ENCODE peak calls at places on chromosomes 6 and 20, in five cellular contexts. One of them, this sample, is unnamed.

GRCh38 chr6:26028212-26028752 is 58.9 kb upstream of the HFE start:
- DNase-seq in NT2/D1: no peak
- DNase-seq in heart right ventricle: no peak
- DNase-seq in HCT116: no peak
- DNase-seq in heart left ventricle: no peak
- DNase-seq in this sample: no peak

GRCh38 chr6:155026366-155027045 is 31.4 kb downstream of the TIAM2 start:
- DNase-seq in NT2/D1: no peak
- DNase-seq in heart right ventricle: no peak
- DNase-seq in HCT116: peak; percentile 82
- DNase-seq in heart left ventricle: peak; percentile 70
- DNase-seq in this sample: no peak

GRCh38 chr6:131015630-131016263 is 47.3 kb downstream of the EPB41L2 start:
- DNase-seq in NT2/D1: no peak
- DNase-seq in heart right ventricle: peak; percentile 33
- DNase-seq in HCT116: no peak
- DNase-seq in heart left ventricle: peak; percentile 24
- DNase-seq in this sample: no peak

GRCh38 chr20:46731770-46732169 is 22.3 kb downstream of the SLC2A10 start:
- DNase-seq in NT2/D1: no peak
- DNase-seq in heart right ventricle: no peak
- DNase-seq in HCT116: no peak
- DNase-seq in heart left ventricle: no peak
- DNase-seq in this sample: no peak

GRCh38 chr20:62590301-62591121 is 51.8 kb upstream of the SLCO4A1 start:
- DNase-seq in NT2/D1: no peak
- DNase-seq in heart right ventricle: no peak
- DNase-seq in HCT116: no peak
- DNase-seq in heart left ventricle: peak; percentile 61
- DNase-seq in this sample: no peak

GRCh38 chr20:8005033-8005432 is 14.5 kb downstream of the TMX4 start:
- DNase-seq in NT2/D1: no peak
- DNase-seq in heart right ventricle: no peak
- DNase-seq in HCT116: no peak
- DNase-seq in heart left ventricle: no peak
- DNase-seq in this sample: no peak

GRCh38 chr6:53065266-53066058 is at the start of gene FBXO9:
- DNase-seq in NT2/D1: no peak
- DNase-seq in heart right ventricle: peak; percentile 51
- DNase-seq in HCT116: no peak
- DNase-seq in heart left ventricle: peak; percentile 74
- DNase-seq in this sample: peak; percentile 31

GRCh38 chr6:121694389-121695185 is 259.1 kb downstream of the GJA1 start:
- DNase-seq in NT2/D1: no peak
- DNase-seq in heart right ventricle: no peak
- DNase-seq in HCT116: no peak
- DNase-seq in heart left ventricle: no peak
- DNase-seq in this sample: no peak

GRCh38 chr6:69835414-69836179 is 30.8 kb upstream of the COL19A1 start:
- DNase-seq in NT2/D1: no peak
- DNase-seq in heart right ventricle: peak; percentile 20
- DNase-seq in HCT116: peak; percentile 56
- DNase-seq in heart left ventricle: no peak
- DNase-seq in this sample: peak; percentile 31

GRCh38 chr6:139017227-139017626 is 11.3 kb upstream of the ABRACL start:
- DNase-seq in NT2/D1: no peak
- DNase-seq in heart right ventricle: no peak
- DNase-seq in HCT116: no peak
- DNase-seq in heart left ventricle: no peak
- DNase-seq in this sample: no peak

GRCh38 chr6:87574237-87574636 is 15.6 kb downstream of the RARS2 start:
- DNase-seq in NT2/D1: no peak
- DNase-seq in heart right ventricle: no peak
- DNase-seq in HCT116: no peak
- DNase-seq in heart left ventricle: no peak
- DNase-seq in this sample: no peak

GRCh38 chr6:75855047-75855446 is 106.0 kb downstream of the MYO6 start:
- DNase-seq in NT2/D1: peak; percentile 33
- DNase-seq in heart right ventricle: peak; percentile 19
- DNase-seq in HCT116: peak; percentile 48
- DNase-seq in heart left ventricle: no peak
- DNase-seq in this sample: peak; percentile 5

GRCh38 chr6:107713214-107713962 is 110.7 kb downstream of the SCML4 start:
- DNase-seq in NT2/D1: no peak
- DNase-seq in heart right ventricle: no peak
- DNase-seq in HCT116: no peak
- DNase-seq in heart left ventricle: no peak
- DNase-seq in this sample: no peak

GRCh38 chr6:19668710-19669109 is 168.5 kb upstream of the ID4 start:
- DNase-seq in NT2/D1: no peak
- DNase-seq in heart right ventricle: no peak
- DNase-seq in HCT116: no peak
- DNase-seq in heart left ventricle: no peak
- DNase-seq in this sample: no peak

GRCh38 chr6:19663479-19663878 is 173.7 kb upstream of the ID4 start:
- DNase-seq in NT2/D1: no peak
- DNase-seq in heart right ventricle: no peak
- DNase-seq in HCT116: no peak
- DNase-seq in heart left ventricle: no peak
- DNase-seq in this sample: no peak

GRCh38 chr6:19664878-19665715 is 172.1 kb upstream of the ID4 start:
- DNase-seq in NT2/D1: no peak
- DNase-seq in heart right ventricle: no peak
- DNase-seq in HCT116: no peak
- DNase-seq in heart left ventricle: no peak
- DNase-seq in this sample: no peak

GRCh38 chr6:19662911-19663310 is 174.3 kb upstream of the ID4 start:
- DNase-seq in NT2/D1: no peak
- DNase-seq in heart right ventricle: no peak
- DNase-seq in HCT116: no peak
- DNase-seq in heart left ventricle: no peak
- DNase-seq in this sample: no peak

GRCh38 chr6:19664050-19664449 is 173.1 kb upstream of the ID4 start:
- DNase-seq in NT2/D1: no peak
- DNase-seq in heart right ventricle: no peak
- DNase-seq in HCT116: no peak
- DNase-seq in heart left ventricle: no peak
- DNase-seq in this sample: no peak
- H3K4me1 ChIP-seq in NT2/D1: no peaks in the 10 kb centered on the region
- H3K4me1 ChIP-seq in heart right ventricle: no peaks in the 10 kb centered on the region
- H3K4me1 ChIP-seq in HCT116: no peaks in the 10 kb centered on the region
- H3K4me1 ChIP-seq in heart left ventricle: no peaks in the 10 kb centered on the region
- H3K4me1 ChIP-seq in this sample: peaks cover 8% of the 10 kb centered on the region

DNA sequence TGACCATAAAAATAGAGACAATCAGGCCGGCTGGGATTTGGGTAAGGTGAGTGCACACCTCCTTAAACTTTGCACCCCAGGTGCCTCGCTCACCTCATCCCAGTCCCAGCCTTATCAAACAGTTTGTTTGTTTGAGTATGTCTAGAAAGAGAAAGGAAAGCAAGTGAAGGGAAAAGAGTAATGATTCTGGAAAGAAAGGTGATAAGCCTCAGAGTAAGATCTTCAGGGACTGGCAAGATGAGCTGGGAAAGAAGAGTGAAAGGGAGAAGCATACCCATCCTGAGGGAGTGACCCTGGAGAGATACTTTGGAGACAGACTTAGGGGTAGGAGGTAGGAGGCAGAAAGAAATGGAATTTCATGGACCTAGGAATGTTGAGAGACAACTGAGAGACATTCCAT is 1.7 kb downstream of the TAP2 start:
- DNase-seq in NT2/D1: no peak
- DNase-seq in heart right ventricle: no peak
- DNase-seq in HCT116: no peak
- DNase-seq in heart left ventricle: no peak
- DNase-seq in this sample: no peak
- H3K4me1 ChIP-seq in NT2/D1: peaks cover 3% of the 10 kb centered on the region
- H3K4me1 ChIP-seq in heart right ventricle: peaks cover 53% of the 10 kb centered on the region
- H3K4me1 ChIP-seq in HCT116: peaks cover 6% of the 10 kb centered on the region
- H3K4me1 ChIP-seq in heart left ventricle: no peaks in the 10 kb centered on the region
- H3K4me1 ChIP-seq in this sample: no peaks in the 10 kb centered on the region

DNA sequence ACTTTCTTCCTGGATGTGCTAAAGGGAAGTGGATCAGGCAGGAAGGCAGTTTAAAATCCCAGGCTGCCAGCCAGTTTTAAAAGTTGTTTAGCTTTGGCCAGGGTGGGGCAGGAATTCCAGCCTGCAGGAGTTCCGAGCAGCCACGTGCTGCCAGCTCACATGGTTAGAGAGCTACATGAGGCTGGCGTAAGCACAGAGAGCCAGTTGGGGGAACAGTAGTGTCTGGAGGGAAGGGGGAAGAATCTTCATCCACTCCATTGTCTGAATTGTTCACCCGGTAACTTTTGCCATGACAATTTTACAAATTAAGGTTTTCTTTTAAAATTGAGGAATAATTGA is 12.0 kb downstream of the CDC25B start:
- DNase-seq in NT2/D1: no peak
- DNase-seq in heart right ventricle: peak; percentile 81
- DNase-seq in HCT116: peak; percentile 80
- DNase-seq in heart left ventricle: peak; percentile 87
- DNase-seq in this sample: no peak
- H3K4me1 ChIP-seq in NT2/D1: peaks cover 17% of the 10 kb centered on the region
- H3K4me1 ChIP-seq in heart right ventricle: peaks cover 79% of the 10 kb centered on the region
- H3K4me1 ChIP-seq in HCT116: peaks cover 66% of the 10 kb centered on the region
- H3K4me1 ChIP-seq in heart left ventricle: peaks cover 14% of the 10 kb centered on the region
- H3K4me1 ChIP-seq in this sample: no peaks in the 10 kb centered on the region

GRCh38 chr6:159100789-159101182 is 56.0 kb upstream of the TAGAP start:
- DNase-seq in NT2/D1: no peak
- DNase-seq in heart right ventricle: no peak
- DNase-seq in HCT116: no peak
- DNase-seq in heart left ventricle: no peak
- DNase-seq in this sample: no peak
- H3K4me1 ChIP-seq in NT2/D1: no peaks in the 10 kb centered on the region
- H3K4me1 ChIP-seq in heart right ventricle: peaks cover 28% of the 10 kb centered on the region
- H3K4me1 ChIP-seq in HCT116: no peaks in the 10 kb centered on the region
- H3K4me1 ChIP-seq in heart left ventricle: no peaks in the 10 kb centered on the region
- H3K4me1 ChIP-seq in this sample: peaks cover 1% of the 10 kb centered on the region

DNA sequence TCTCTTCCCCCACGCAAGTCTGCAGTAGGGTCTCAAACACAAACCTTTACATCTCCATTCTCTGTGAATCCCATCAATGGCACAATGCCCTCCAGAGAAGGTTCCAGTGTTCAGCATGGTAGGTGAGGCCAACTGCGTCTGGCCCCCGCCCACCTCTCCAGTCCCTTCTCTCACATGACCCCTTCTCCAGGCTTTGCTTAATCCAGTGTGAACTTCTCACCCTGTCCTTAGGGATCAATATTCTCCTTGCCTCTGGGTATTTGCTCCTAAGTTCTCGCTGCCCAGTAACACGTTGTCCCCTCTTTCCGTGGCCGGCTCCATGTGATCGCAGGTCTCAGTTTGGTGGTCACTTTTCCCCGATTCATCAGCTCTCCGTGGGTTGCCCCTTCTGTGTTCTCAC is 225.1 kb upstream of the PMEPA1 start:
- DNase-seq in NT2/D1: no peak
- DNase-seq in heart right ventricle: no peak
- DNase-seq in HCT116: no peak
- DNase-seq in heart left ventricle: no peak
- DNase-seq in this sample: no peak
- H3K4me1 ChIP-seq in NT2/D1: peaks cover 10% of the 10 kb centered on the region
- H3K4me1 ChIP-seq in heart right ventricle: peaks cover 7% of the 10 kb centered on the region
- H3K4me1 ChIP-seq in HCT116: no peaks in the 10 kb centered on the region
- H3K4me1 ChIP-seq in heart left ventricle: no peaks in the 10 kb centered on the region
- H3K4me1 ChIP-seq in this sample: no peaks in the 10 kb centered on the region

GRCh38 chr20:45363611-45364492 is 896 bp downstream of the SYS1 start:
- DNase-seq in NT2/D1: no peak
- DNase-seq in heart right ventricle: no peak
- DNase-seq in HCT116: no peak
- DNase-seq in heart left ventricle: no peak
- DNase-seq in this sample: no peak
- H3K4me1 ChIP-seq in NT2/D1: peaks cover 7% of the 10 kb centered on the region
- H3K4me1 ChIP-seq in heart right ventricle: peaks cover 79% of the 10 kb centered on the region
- H3K4me1 ChIP-seq in HCT116: peaks cover 32% of the 10 kb centered on the region
- H3K4me1 ChIP-seq in heart left ventricle: peaks cover 4% of the 10 kb centered on the region
- H3K4me1 ChIP-seq in this sample: no peaks in the 10 kb centered on the region

GRCh38 chr6:116579143-116579542 is 7.8 kb downstream of the RWDD1 start:
- DNase-seq in NT2/D1: no peak
- DNase-seq in heart right ventricle: no peak
- DNase-seq in HCT116: no peak
- DNase-seq in heart left ventricle: no peak
- DNase-seq in this sample: no peak

GRCh38 chr6:116575227-116575626 is 3.9 kb downstream of the RWDD1 start:
- DNase-seq in NT2/D1: no peak
- DNase-seq in heart right ventricle: no peak
- DNase-seq in HCT116: no peak
- DNase-seq in heart left ventricle: no peak
- DNase-seq in this sample: no peak

GRCh38 chr6:116577486-116577885 is 6.2 kb downstream of the RWDD1 start:
- DNase-seq in NT2/D1: no peak
- DNase-seq in heart right ventricle: no peak
- DNase-seq in HCT116: no peak
- DNase-seq in heart left ventricle: no peak
- DNase-seq in this sample: no peak

DNA sequence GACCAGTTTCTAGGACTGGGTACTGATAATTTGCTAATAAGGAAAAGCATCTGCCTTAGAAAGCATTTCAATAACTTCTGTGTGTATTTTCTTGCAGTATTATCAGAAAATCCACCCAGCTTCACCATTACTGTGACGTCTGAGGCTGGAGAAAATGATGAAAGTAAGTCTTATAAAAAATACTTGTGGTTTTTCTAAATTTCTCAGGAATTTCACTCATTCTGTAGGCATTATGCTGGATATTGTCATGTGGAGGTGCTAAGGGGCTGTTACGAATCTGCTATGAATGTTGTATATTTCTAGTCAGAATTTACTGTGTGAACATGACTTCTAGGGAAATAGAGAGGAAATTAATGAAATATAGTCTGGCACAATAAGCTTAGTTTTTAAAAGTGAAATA is 8.9 kb downstream of the RWDD1 start:
- DNase-seq in NT2/D1: no peak
- DNase-seq in heart right ventricle: no peak
- DNase-seq in HCT116: no peak
- DNase-seq in heart left ventricle: no peak
- DNase-seq in this sample: no peak
- H3K4me1 ChIP-seq in NT2/D1: no peaks in the 10 kb centered on the region
- H3K4me1 ChIP-seq in heart right ventricle: peaks cover 16% of the 10 kb centered on the region
- H3K4me1 ChIP-seq in HCT116: no peaks in the 10 kb centered on the region
- H3K4me1 ChIP-seq in heart left ventricle: no peaks in the 10 kb centered on the region
- H3K4me1 ChIP-seq in this sample: no peaks in the 10 kb centered on the region

GRCh38 chr6:112197636-112198035 is 56.7 kb downstream of the LAMA4 start:
- DNase-seq in NT2/D1: no peak
- DNase-seq in heart right ventricle: no peak
- DNase-seq in HCT116: no peak
- DNase-seq in heart left ventricle: no peak
- DNase-seq in this sample: no peak
- H3K4me1 ChIP-seq in NT2/D1: no peaks in the 10 kb centered on the region
- H3K4me1 ChIP-seq in heart right ventricle: peaks cover 23% of the 10 kb centered on the region
- H3K4me1 ChIP-seq in HCT116: no peaks in the 10 kb centered on the region
- H3K4me1 ChIP-seq in heart left ventricle: no peaks in the 10 kb centered on the region
- H3K4me1 ChIP-seq in this sample: no peaks in the 10 kb centered on the region